ENCODE peak calls at places on chromosome 13, in four cellular contexts. K, Y, C and L are unnamed samples.

GRCh38 chr13:40665754-40666057 is 735 bp downstream of the FOXO1 start:
- DNase-seq in K (peak; percentile 60), Y (peak; percentile 35), C (peak; percentile 49), L (peak; percentile 23)

GRCh38 chr13:113978741-113979481 is 5.0 kb upstream of the C13orf46 start:
- DNase-seq in C (no peak), K (no peak), Y (peak; percentile 4), L (no peak)

GRCh38 chr13:101917475-101917810 is 465.0 kb downstream of the ITGBL1 start:
- DNase-seq in C (no peak), K (no peak), Y (peak; percentile 16), L (no peak)

GRCh38 chr13:78657699-78658629 is 991 bp downstream of the OBI1 start:
- DNase-seq in C (no peak), K (peak; percentile 31), Y (no peak), L (no peak)

GRCh38 chr13:40943073-40943472 is 76.0 kb downstream of the ELF1 start:
- DNase-seq in Y (no peak), C (no peak), K (no peak), L (no peak)

GRCh38 chr13:101626925-101627555 is 174.6 kb downstream of the ITGBL1 start:
- DNase-seq in K (no peak), C (peak; percentile 51), Y (no peak), L (no peak)

GRCh38 chr13:30257433-30258099 is 49.8 kb downstream of the KATNAL1 start:
- DNase-seq in Y (no peak), C (no peak), K (peak; percentile 27), L (no peak)

GRCh38 chr13:31878495-31878894 is 139.2 kb downstream of the RXFP2 start:
- DNase-seq in C (no peak), K (no peak), Y (no peak), L (no peak)

GRCh38 chr13:33577037-33577436 is 240.9 kb upstream of the RFC3 start:
- DNase-seq in C (no peak), K (no peak), Y (no peak), L (no peak)

GRCh38 chr13:113408562-113408961 is 44.6 kb upstream of the GRTP1 start:
- DNase-seq in K (no peak), Y (no peak), C (no peak), L (no peak)

GRCh38 chr13:59834801-59835200 is 328.9 kb downstream of the DIAPH3 start:
- DNase-seq in K (no peak), Y (no peak), C (no peak), L (no peak)

GRCh38 chr13:79226250-79226649 is 179.8 kb downstream of the RBM26 start:
- DNase-seq in K (no peak), C (no peak), Y (no peak), L (no peak)

GRCh38 chr13:98509271-98510155 is 67.4 kb downstream of the STK24 start:
- DNase-seq in K (peak; percentile 20), Y (no peak), C (peak; percentile 64), L (peak; percentile 38)

GRCh38 chr13:35039012-35039411 is 96.9 kb downstream of the NBEA start:
- DNase-seq in Y (peak; percentile 20), K (no peak), C (no peak), L (no peak)

GRCh38 chr13:93529961-93530360 is 303.4 kb downstream of the GPC6 start:
- DNase-seq in C (no peak), Y (no peak), K (no peak), L (no peak)